ENCODE peak calls at places on chromosomes 11 and 22, in ten cellular contexts. A, E, S, L, I, H, R, V, B and O are unnamed samples.

GRCh38 chr11:72577271-72577681 is 96.9 kb downstream of the PDE2A start:
- DNase-seq in A (no peak), E (no peak), S (no peak), L (no peak), I (no peak), H (no peak), R (no peak), V (no peak), B (no peak), O (peak)

GRCh38 chr22:43313497-43314474 is 29.4 kb downstream of the SCUBE1 start:
- DNase-seq in A (no peak), E (no peak), S (no peak), L (no peak), I (no peak), H (peak), R (peak), V (no peak), B (no peak), O (no peak)

GRCh38 chr11:67213251-67213650 is 53.0 kb upstream of the GRK2 start:
- DNase-seq in A (no peak), E (no peak), S (no peak), L (no peak), I (no peak), H (no peak), R (no peak), V (no peak), B (no peak), O (no peak)

GRCh38 chr22:48757581-48757980 is 1070.1 kb downstream of the BRD1 start:
- DNase-seq in A (peak), E (no peak), S (no peak), L (no peak), I (peak), H (no peak), R (no peak), V (no peak), B (no peak), O (peak)

GRCh38 chr11:57641011-57641410 is 8.7 kb downstream of the YPEL4 start:
- DNase-seq in A (no peak), E (no peak), S (no peak), L (no peak), I (peak), H (no peak), R (peak), V (no peak), B (no peak), O (no peak)

GRCh38 chr11:121894581-121894980 is 221.4 kb downstream of the BLID start:
- DNase-seq in A (no peak), E (no peak), S (peak), L (no peak), I (no peak), H (no peak), R (peak), V (no peak), B (no peak), O (no peak)

GRCh38 chr22:44331881-44332714 is 19.3 kb upstream of the SHISAL1 start:
- DNase-seq in A (no peak), E (no peak), S (no peak), L (no peak), I (no peak), H (no peak), R (peak), V (no peak), B (peak), O (no peak)

GRCh38 chr11:8908099-8908498 is 2.9 kb upstream of the AKIP1 start:
- DNase-seq in A (no peak), E (no peak), S (no peak), L (no peak), I (no peak), H (no peak), R (no peak), V (no peak), B (no peak), O (no peak)

GRCh38 chr22:48741540-48741939 is 1086.1 kb downstream of the BRD1 start:
- DNase-seq in A (peak), E (no peak), S (no peak), L (no peak), I (no peak), H (no peak), R (no peak), V (no peak), B (no peak), O (peak)

GRCh38 chr11:119728651-119729580 is at the start of gene NECTIN1:
- DNase-seq in A (peak), E (peak), S (peak), L (peak), I (peak), H (peak), R (peak), V (peak), B (peak), O (peak)

GRCh38 chr22:42471441-42471840 is 39.2 kb upstream of the NFAM1 start:
- DNase-seq in A (no peak), E (no peak), S (no peak), L (no peak), I (no peak), H (no peak), R (no peak), V (no peak), B (no peak), O (no peak)

GRCh38 chr11:79182794-79183193 is 258.0 kb downstream of the TENM4 start:
- DNase-seq in A (no peak), E (no peak), S (peak), L (no peak), I (no peak), H (no peak), R (no peak), V (no peak), B (no peak), O (no peak)

GRCh38 chr11:124882339-124883071 is 15.2 kb downstream of the ROBO4 start:
- DNase-seq in A (no peak), E (no peak), S (no peak), L (no peak), I (no peak), H (no peak), R (peak), V (no peak), B (no peak), O (peak)

DNA sequence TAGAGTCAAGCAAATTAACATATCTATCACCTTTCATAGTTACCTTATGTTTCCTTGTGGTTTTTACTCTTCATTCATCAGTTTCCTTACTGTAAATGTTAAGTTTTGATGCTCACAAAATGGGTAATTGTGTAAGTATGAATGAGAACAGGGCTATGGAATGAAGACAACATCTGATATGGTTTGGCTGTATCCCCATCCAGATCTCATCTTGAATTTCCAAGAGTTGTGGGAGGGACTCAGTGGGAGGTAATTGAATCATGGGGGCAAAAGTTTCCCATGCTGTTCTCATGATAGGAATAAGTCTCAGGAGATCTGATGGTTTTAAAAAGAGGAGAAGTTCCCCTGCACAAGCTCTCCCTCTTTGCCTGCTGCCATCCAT is 107.6 kb downstream of the CCDC34 start:
- DNase-seq in A (no peak), E (no peak), S (peak), L (no peak), I (no peak), H (no peak), R (no peak), V (no peak), B (no peak), O (no peak)
- H3K27ac ChIP-seq in A (no peak), E (no peak), S (no peak), L (no peak), I (no peak), H (no peak), R (no peak), V (no peak), B (no peak), O (no peak)

GRCh38 chr11:6614446-6614845 is 2.4 kb upstream of the TAF10 start:
- DNase-seq in A (no peak), E (no peak), S (no peak), L (no peak), I (no peak), H (no peak), R (no peak), V (no peak), B (no peak), O (peak)
- H3K27ac ChIP-seq in A (no peak), E (no peak), S (no peak), L (no peak), I (no peak), H (no peak), R (no peak), V (no peak), B (no peak), O (no peak)

GRCh38 chr22:17742528-17742902 is 31.8 kb downstream of the BID start:
- DNase-seq in A (peak), E (peak), S (peak), L (peak), I (peak), H (peak), R (peak), V (no peak), B (peak), O (no peak)
- H3K27ac ChIP-seq in A (no peak), E (no peak), S (no peak), L (no peak), I (no peak), H (no peak), R (no peak), V (no peak), B (no peak), O (no peak)

GRCh38 chr11:44785856-44786606 is 59.3 kb downstream of the TSPAN18 start:
- DNase-seq in A (no peak), E (no peak), S (no peak), L (no peak), I (peak), H (no peak), R (no peak), V (no peak), B (peak), O (no peak)
- H3K27ac ChIP-seq in A (no peak), E (no peak), S (no peak), L (no peak), I (no peak), H (no peak), R (no peak), V (no peak), B (no peak), O (no peak)

GRCh38 chr11:24043842-24044241 is 453.0 kb upstream of the LUZP2 start:
- DNase-seq in A (no peak), E (no peak), S (no peak), L (no peak), I (no peak), H (no peak), R (no peak), V (no peak), B (no peak), O (no peak)

GRCh38 chr11:24046731-24047130 is 450.1 kb upstream of the LUZP2 start:
- DNase-seq in A (no peak), E (no peak), S (no peak), L (no peak), I (no peak), H (no peak), R (peak), V (no peak), B (no peak), O (no peak)
- H3K27ac ChIP-seq in A (no peak), E (no peak), S (no peak), L (no peak), I (no peak), H (no peak), R (no peak), V (no peak), B (no peak), O (no peak)

GRCh38 chr11:19921976-19922688 is 209.5 kb downstream of the NAV2 start:
- DNase-seq in A (no peak), E (no peak), S (no peak), L (no peak), I (no peak), H (no peak), R (no peak), V (no peak), B (no peak), O (no peak)
- H3K27ac ChIP-seq in A (no peak), E (no peak), S (no peak), L (no peak), I (no peak), H (no peak), R (no peak), V (no peak), B (no peak), O (no peak)